ENCODE peak calls at places on chromosomes 5 and 9, in nine cellular contexts. One of them, this sample, is unnamed.

GRCh38 chr5:9494321-9494720 is 51.6 kb downstream of the SEMA5A start:
- DNase-seq in stimulated activated CD8-positive, alpha-beta memory T cell treated with anti-CD3 and anti-CD28 coated beads, Interleukin-15, amount 100 ng/mL, for 48 hours: no peak
- DNase-seq in endothelial cell: no peak
- DNase-seq in effector memory CD4-positive, alpha-beta T cell: no peak
- DNase-seq in stimulated activated CD4-positive, alpha-beta T cell treated with anti-CD3 and anti-CD28 coated beads, Interleukin-15, amount 100 ng/mL, for 1 hour: no peak
- DNase-seq in left cardiac atrium: no peak
- DNase-seq in COR-L47: no peak
- DNase-seq in WTC11: no peak
- DNase-seq in lung: no peak
- DNase-seq in this sample: no peak

GRCh38 chr5:10301842-10302610 is 5.7 kb downstream of the CMBL start:
- DNase-seq in lung: peak
- DNase-seq in effector memory CD4-positive, alpha-beta T cell: no peak
- DNase-seq in stimulated activated CD8-positive, alpha-beta memory T cell treated with anti-CD3 and anti-CD28 coated beads, Interleukin-15, amount 100 ng/mL, for 48 hours: no peak
- DNase-seq in left cardiac atrium: peak
- DNase-seq in WTC11: no peak
- DNase-seq in COR-L47: peak
- DNase-seq in stimulated activated CD4-positive, alpha-beta T cell treated with anti-CD3 and anti-CD28 coated beads, Interleukin-15, amount 100 ng/mL, for 1 hour: no peak
- DNase-seq in endothelial cell: no peak
- DNase-seq in this sample: no peak

GRCh38 chr5:170420809-170421412 is 31.7 kb upstream of the KCNMB1 start:
- DNase-seq in WTC11: peak
- DNase-seq in left cardiac atrium: peak
- DNase-seq in effector memory CD4-positive, alpha-beta T cell: peak
- DNase-seq in stimulated activated CD4-positive, alpha-beta T cell treated with anti-CD3 and anti-CD28 coated beads, Interleukin-15, amount 100 ng/mL, for 1 hour: no peak
- DNase-seq in stimulated activated CD8-positive, alpha-beta memory T cell treated with anti-CD3 and anti-CD28 coated beads, Interleukin-15, amount 100 ng/mL, for 48 hours: peak
- DNase-seq in endothelial cell: peak
- DNase-seq in lung: peak
- DNase-seq in COR-L47: peak
- DNase-seq in this sample: peak

GRCh38 chr5:63923914-63924313 is 38.3 kb downstream of the HTR1A start:
- DNase-seq in WTC11: no peak
- DNase-seq in stimulated activated CD8-positive, alpha-beta memory T cell treated with anti-CD3 and anti-CD28 coated beads, Interleukin-15, amount 100 ng/mL, for 48 hours: no peak
- DNase-seq in COR-L47: peak
- DNase-seq in left cardiac atrium: no peak
- DNase-seq in stimulated activated CD4-positive, alpha-beta T cell treated with anti-CD3 and anti-CD28 coated beads, Interleukin-15, amount 100 ng/mL, for 1 hour: no peak
- DNase-seq in lung: peak
- DNase-seq in endothelial cell: no peak
- DNase-seq in effector memory CD4-positive, alpha-beta T cell: no peak
- DNase-seq in this sample: no peak

GRCh38 chr9:34562136-34562745 is 27.3 kb downstream of the CNTFR start:
- DNase-seq in effector memory CD4-positive, alpha-beta T cell: no peak
- DNase-seq in COR-L47: no peak
- DNase-seq in stimulated activated CD8-positive, alpha-beta memory T cell treated with anti-CD3 and anti-CD28 coated beads, Interleukin-15, amount 100 ng/mL, for 48 hours: no peak
- DNase-seq in WTC11: peak
- DNase-seq in stimulated activated CD4-positive, alpha-beta T cell treated with anti-CD3 and anti-CD28 coated beads, Interleukin-15, amount 100 ng/mL, for 1 hour: no peak
- DNase-seq in lung: no peak
- DNase-seq in endothelial cell: no peak
- DNase-seq in left cardiac atrium: no peak
- DNase-seq in this sample: no peak

GRCh38 chr9:134301387-134302129 is 24.7 kb upstream of the RXRA start:
- DNase-seq in stimulated activated CD4-positive, alpha-beta T cell treated with anti-CD3 and anti-CD28 coated beads, Interleukin-15, amount 100 ng/mL, for 1 hour: peak
- DNase-seq in stimulated activated CD8-positive, alpha-beta memory T cell treated with anti-CD3 and anti-CD28 coated beads, Interleukin-15, amount 100 ng/mL, for 48 hours: peak
- DNase-seq in effector memory CD4-positive, alpha-beta T cell: peak
- DNase-seq in lung: no peak
- DNase-seq in endothelial cell: no peak
- DNase-seq in COR-L47: no peak
- DNase-seq in WTC11: no peak
- DNase-seq in left cardiac atrium: peak
- DNase-seq in this sample: no peak

GRCh38 chr5:64457846-64458245 is 48.0 kb upstream of the RGS7BP start:
- DNase-seq in stimulated activated CD8-positive, alpha-beta memory T cell treated with anti-CD3 and anti-CD28 coated beads, Interleukin-15, amount 100 ng/mL, for 48 hours: no peak
- DNase-seq in effector memory CD4-positive, alpha-beta T cell: no peak
- DNase-seq in WTC11: no peak
- DNase-seq in lung: no peak
- DNase-seq in stimulated activated CD4-positive, alpha-beta T cell treated with anti-CD3 and anti-CD28 coated beads, Interleukin-15, amount 100 ng/mL, for 1 hour: no peak
- DNase-seq in endothelial cell: no peak
- DNase-seq in left cardiac atrium: no peak
- DNase-seq in COR-L47: no peak
- DNase-seq in this sample: no peak

GRCh38 chr9:93680445-93681315 is 104.3 kb downstream of the PHF2 start:
- DNase-seq in left cardiac atrium: no peak
- DNase-seq in WTC11: peak
- DNase-seq in effector memory CD4-positive, alpha-beta T cell: no peak
- DNase-seq in stimulated activated CD8-positive, alpha-beta memory T cell treated with anti-CD3 and anti-CD28 coated beads, Interleukin-15, amount 100 ng/mL, for 48 hours: no peak
- DNase-seq in stimulated activated CD4-positive, alpha-beta T cell treated with anti-CD3 and anti-CD28 coated beads, Interleukin-15, amount 100 ng/mL, for 1 hour: peak
- DNase-seq in lung: peak
- DNase-seq in COR-L47: no peak
- DNase-seq in endothelial cell: peak
- DNase-seq in this sample: no peak

GRCh38 chr5:79845448-79846197 is 145.4 kb downstream of the MTX3 start:
- DNase-seq in COR-L47: no peak
- DNase-seq in WTC11: no peak
- DNase-seq in effector memory CD4-positive, alpha-beta T cell: no peak
- DNase-seq in stimulated activated CD8-positive, alpha-beta memory T cell treated with anti-CD3 and anti-CD28 coated beads, Interleukin-15, amount 100 ng/mL, for 48 hours: no peak
- DNase-seq in stimulated activated CD4-positive, alpha-beta T cell treated with anti-CD3 and anti-CD28 coated beads, Interleukin-15, amount 100 ng/mL, for 1 hour: no peak
- DNase-seq in endothelial cell: no peak
- DNase-seq in lung: no peak
- DNase-seq in left cardiac atrium: no peak
- DNase-seq in this sample: no peak

GRCh38 chr5:1005362-1005851 is 3.2 kb upstream of the NKD2 start:
- DNase-seq in effector memory CD4-positive, alpha-beta T cell: no peak
- DNase-seq in stimulated activated CD8-positive, alpha-beta memory T cell treated with anti-CD3 and anti-CD28 coated beads, Interleukin-15, amount 100 ng/mL, for 48 hours: no peak
- DNase-seq in stimulated activated CD4-positive, alpha-beta T cell treated with anti-CD3 and anti-CD28 coated beads, Interleukin-15, amount 100 ng/mL, for 1 hour: no peak
- DNase-seq in WTC11: peak
- DNase-seq in lung: peak
- DNase-seq in left cardiac atrium: peak
- DNase-seq in COR-L47: no peak
- DNase-seq in endothelial cell: peak
- DNase-seq in this sample: no peak

GRCh38 chr5:1787472-1788047 is 12.1 kb downstream of the MRPL36 start:
- DNase-seq in stimulated activated CD4-positive, alpha-beta T cell treated with anti-CD3 and anti-CD28 coated beads, Interleukin-15, amount 100 ng/mL, for 1 hour: no peak
- DNase-seq in COR-L47: no peak
- DNase-seq in lung: no peak
- DNase-seq in stimulated activated CD8-positive, alpha-beta memory T cell treated with anti-CD3 and anti-CD28 coated beads, Interleukin-15, amount 100 ng/mL, for 48 hours: no peak
- DNase-seq in WTC11: peak
- DNase-seq in endothelial cell: no peak
- DNase-seq in effector memory CD4-positive, alpha-beta T cell: no peak
- DNase-seq in left cardiac atrium: no peak
- DNase-seq in this sample: no peak

GRCh38 chr9:72364679-72365524 is at the start of gene ZFAND5:
- DNase-seq in left cardiac atrium: peak
- DNase-seq in effector memory CD4-positive, alpha-beta T cell: peak
- DNase-seq in stimulated activated CD8-positive, alpha-beta memory T cell treated with anti-CD3 and anti-CD28 coated beads, Interleukin-15, amount 100 ng/mL, for 48 hours: peak
- DNase-seq in WTC11: peak
- DNase-seq in lung: peak
- DNase-seq in endothelial cell: peak
- DNase-seq in COR-L47: peak
- DNase-seq in stimulated activated CD4-positive, alpha-beta T cell treated with anti-CD3 and anti-CD28 coated beads, Interleukin-15, amount 100 ng/mL, for 1 hour: peak
- DNase-seq in this sample: peak

GRCh38 chr9:13524245-13524644 is 244.8 kb upstream of the MPDZ start:
- DNase-seq in left cardiac atrium: no peak
- DNase-seq in WTC11: no peak
- DNase-seq in effector memory CD4-positive, alpha-beta T cell: no peak
- DNase-seq in stimulated activated CD4-positive, alpha-beta T cell treated with anti-CD3 and anti-CD28 coated beads, Interleukin-15, amount 100 ng/mL, for 1 hour: no peak
- DNase-seq in endothelial cell: no peak
- DNase-seq in stimulated activated CD8-positive, alpha-beta memory T cell treated with anti-CD3 and anti-CD28 coated beads, Interleukin-15, amount 100 ng/mL, for 48 hours: no peak
- DNase-seq in lung: no peak
- DNase-seq in COR-L47: no peak
- DNase-seq in this sample: no peak

GRCh38 chr5:139837711-139838380 is 42.2 kb downstream of the PSD2 start:
- DNase-seq in stimulated activated CD8-positive, alpha-beta memory T cell treated with anti-CD3 and anti-CD28 coated beads, Interleukin-15, amount 100 ng/mL, for 48 hours: no peak
- DNase-seq in WTC11: no peak
- DNase-seq in left cardiac atrium: peak
- DNase-seq in COR-L47: no peak
- DNase-seq in endothelial cell: no peak
- DNase-seq in lung: no peak
- DNase-seq in effector memory CD4-positive, alpha-beta T cell: no peak
- DNase-seq in stimulated activated CD4-positive, alpha-beta T cell treated with anti-CD3 and anti-CD28 coated beads, Interleukin-15, amount 100 ng/mL, for 1 hour: no peak
- DNase-seq in this sample: no peak

GRCh38 chr5:110855961-110856360 is 117.2 kb downstream of the SLC25A46 start:
- DNase-seq in COR-L47: no peak
- DNase-seq in endothelial cell: no peak
- DNase-seq in WTC11: no peak
- DNase-seq in stimulated activated CD8-positive, alpha-beta memory T cell treated with anti-CD3 and anti-CD28 coated beads, Interleukin-15, amount 100 ng/mL, for 48 hours: no peak
- DNase-seq in effector memory CD4-positive, alpha-beta T cell: no peak
- DNase-seq in lung: no peak
- DNase-seq in left cardiac atrium: no peak
- DNase-seq in stimulated activated CD4-positive, alpha-beta T cell treated with anti-CD3 and anti-CD28 coated beads, Interleukin-15, amount 100 ng/mL, for 1 hour: no peak
- DNase-seq in this sample: no peak

GRCh38 chr9:70901013-70901412 is 220.4 kb downstream of the TRPM3 start:
- DNase-seq in left cardiac atrium: no peak
- DNase-seq in COR-L47: no peak
- DNase-seq in WTC11: no peak
- DNase-seq in lung: no peak
- DNase-seq in stimulated activated CD8-positive, alpha-beta memory T cell treated with anti-CD3 and anti-CD28 coated beads, Interleukin-15, amount 100 ng/mL, for 48 hours: no peak
- DNase-seq in endothelial cell: no peak
- DNase-seq in effector memory CD4-positive, alpha-beta T cell: no peak
- DNase-seq in stimulated activated CD4-positive, alpha-beta T cell treated with anti-CD3 and anti-CD28 coated beads, Interleukin-15, amount 100 ng/mL, for 1 hour: no peak
- DNase-seq in this sample: no peak

GRCh38 chr5:132396589-132397001 is 27.1 kb downstream of the SLC22A5 start:
- DNase-seq in COR-L47: no peak
- DNase-seq in stimulated activated CD8-positive, alpha-beta memory T cell treated with anti-CD3 and anti-CD28 coated beads, Interleukin-15, amount 100 ng/mL, for 48 hours: no peak
- DNase-seq in left cardiac atrium: no peak
- DNase-seq in endothelial cell: no peak
- DNase-seq in lung: no peak
- DNase-seq in WTC11: no peak
- DNase-seq in effector memory CD4-positive, alpha-beta T cell: no peak
- DNase-seq in stimulated activated CD4-positive, alpha-beta T cell treated with anti-CD3 and anti-CD28 coated beads, Interleukin-15, amount 100 ng/mL, for 1 hour: no peak
- DNase-seq in this sample: no peak

GRCh38 chr9:70574222-70574837 is 159.9 kb upstream of the KLF9 start:
- DNase-seq in left cardiac atrium: peak
- DNase-seq in lung: no peak
- DNase-seq in COR-L47: no peak
- DNase-seq in effector memory CD4-positive, alpha-beta T cell: no peak
- DNase-seq in stimulated activated CD4-positive, alpha-beta T cell treated with anti-CD3 and anti-CD28 coated beads, Interleukin-15, amount 100 ng/mL, for 1 hour: no peak
- DNase-seq in stimulated activated CD8-positive, alpha-beta memory T cell treated with anti-CD3 and anti-CD28 coated beads, Interleukin-15, amount 100 ng/mL, for 48 hours: no peak
- DNase-seq in endothelial cell: no peak
- DNase-seq in WTC11: no peak
- DNase-seq in this sample: no peak

GRCh38 chr5:43608406-43608805 is 5.4 kb downstream of the NNT start:
- DNase-seq in stimulated activated CD4-positive, alpha-beta T cell treated with anti-CD3 and anti-CD28 coated beads, Interleukin-15, amount 100 ng/mL, for 1 hour: no peak
- DNase-seq in lung: no peak
- DNase-seq in WTC11: no peak
- DNase-seq in stimulated activated CD8-positive, alpha-beta memory T cell treated with anti-CD3 and anti-CD28 coated beads, Interleukin-15, amount 100 ng/mL, for 48 hours: no peak
- DNase-seq in endothelial cell: no peak
- DNase-seq in COR-L47: no peak
- DNase-seq in left cardiac atrium: no peak
- DNase-seq in effector memory CD4-positive, alpha-beta T cell: no peak
- DNase-seq in this sample: no peak

GRCh38 chr5:95382843-95383242 is 8.3 kb upstream of the FAM81B start:
- DNase-seq in left cardiac atrium: no peak
- DNase-seq in endothelial cell: no peak
- DNase-seq in WTC11: no peak
- DNase-seq in effector memory CD4-positive, alpha-beta T cell: no peak
- DNase-seq in lung: no peak
- DNase-seq in stimulated activated CD4-positive, alpha-beta T cell treated with anti-CD3 and anti-CD28 coated beads, Interleukin-15, amount 100 ng/mL, for 1 hour: no peak
- DNase-seq in stimulated activated CD8-positive, alpha-beta memory T cell treated with anti-CD3 and anti-CD28 coated beads, Interleukin-15, amount 100 ng/mL, for 48 hours: no peak
- DNase-seq in COR-L47: no peak
- DNase-seq in this sample: no peak

GRCh38 chr9:92035146-92035545 is 80.1 kb downstream of the SPTLC1 start:
- DNase-seq in lung: no peak
- DNase-seq in effector memory CD4-positive, alpha-beta T cell: no peak
- DNase-seq in left cardiac atrium: no peak
- DNase-seq in stimulated activated CD4-positive, alpha-beta T cell treated with anti-CD3 and anti-CD28 coated beads, Interleukin-15, amount 100 ng/mL, for 1 hour: no peak
- DNase-seq in endothelial cell: no peak
- DNase-seq in WTC11: no peak
- DNase-seq in COR-L47: no peak
- DNase-seq in stimulated activated CD8-positive, alpha-beta memory T cell treated with anti-CD3 and anti-CD28 coated beads, Interleukin-15, amount 100 ng/mL, for 48 hours: no peak
- DNase-seq in this sample: no peak

GRCh38 chr9:121758693-121759092 is 107.3 kb downstream of the DAB2IP start:
- DNase-seq in stimulated activated CD4-positive, alpha-beta T cell treated with anti-CD3 and anti-CD28 coated beads, Interleukin-15, amount 100 ng/mL, for 1 hour: no peak
- DNase-seq in WTC11: no peak
- DNase-seq in COR-L47: no peak
- DNase-seq in stimulated activated CD8-positive, alpha-beta memory T cell treated with anti-CD3 and anti-CD28 coated beads, Interleukin-15, amount 100 ng/mL, for 48 hours: no peak
- DNase-seq in endothelial cell: no peak
- DNase-seq in effector memory CD4-positive, alpha-beta T cell: no peak
- DNase-seq in left cardiac atrium: no peak
- DNase-seq in lung: no peak
- DNase-seq in this sample: no peak

GRCh38 chr9:110027624-110028023 is 180.3 kb downstream of the C9orf152 start:
- DNase-seq in COR-L47: no peak
- DNase-seq in effector memory CD4-positive, alpha-beta T cell: no peak
- DNase-seq in lung: no peak
- DNase-seq in left cardiac atrium: no peak
- DNase-seq in stimulated activated CD8-positive, alpha-beta memory T cell treated with anti-CD3 and anti-CD28 coated beads, Interleukin-15, amount 100 ng/mL, for 48 hours: no peak
- DNase-seq in endothelial cell: no peak
- DNase-seq in WTC11: no peak
- DNase-seq in stimulated activated CD4-positive, alpha-beta T cell treated with anti-CD3 and anti-CD28 coated beads, Interleukin-15, amount 100 ng/mL, for 1 hour: no peak
- DNase-seq in this sample: no peak

GRCh38 chr9:123550797-123551196 is 194.8 kb downstream of the CRB2 start:
- DNase-seq in COR-L47: peak
- DNase-seq in lung: no peak
- DNase-seq in stimulated activated CD8-positive, alpha-beta memory T cell treated with anti-CD3 and anti-CD28 coated beads, Interleukin-15, amount 100 ng/mL, for 48 hours: no peak
- DNase-seq in endothelial cell: no peak
- DNase-seq in WTC11: peak
- DNase-seq in stimulated activated CD4-positive, alpha-beta T cell treated with anti-CD3 and anti-CD28 coated beads, Interleukin-15, amount 100 ng/mL, for 1 hour: no peak
- DNase-seq in effector memory CD4-positive, alpha-beta T cell: no peak
- DNase-seq in left cardiac atrium: no peak
- DNase-seq in this sample: no peak